ENCODE peak calls at places on chromosome X, in six cellular contexts. D is NCI-H1105; E is head of caudate nucleus; T is activated CD4-positive, CD25-positive, alpha-beta regulatory T cell; O is left lung; W is H9. Q is an unnamed sample.

GRCh38 chrX:16838202-16839066 is 31.7 kb downstream of the RBBP7 start:
- DNase-seq in D (no peak), O (no peak), E (peak), W (peak), T (no peak), Q (peak)

GRCh38 chrX:72045141-72045540 is 86.6 kb downstream of the RTL5 start:
- DNase-seq in O (no peak), W (no peak), T (no peak), D (no peak), E (no peak), Q (no peak)

GRCh38 chrX:10415704-10416001 is 204.7 kb downstream of the MID1 start:
- DNase-seq in O (no peak), E (no peak), D (no peak), W (no peak), T (no peak), Q (no peak)

GRCh38 chrX:140764401-140764919 is 54.9 kb downstream of the LINC00632 start:
- DNase-seq in E (peak), W (peak), T (no peak), D (no peak), O (peak), Q (no peak)

GRCh38 chrX:16822723-16823122 is 36.5 kb downstream of the TXLNG start:
- DNase-seq in W (no peak), T (no peak), E (no peak), D (no peak), O (no peak), Q (no peak)

GRCh38 chrX:10310502-10310901 is 153.7 kb downstream of the CLCN4 start:
- DNase-seq in D (no peak), O (no peak), W (no peak), E (no peak), T (no peak), Q (no peak)

GRCh38 chrX:123779908-123780396 is 47.1 kb upstream of the THOC2 start:
- DNase-seq in T (no peak), O (no peak), D (no peak), W (no peak), E (no peak), Q (no peak)

GRCh38 chrX:20620301-20620700 is 353.6 kb upstream of the RPS6KA3 start:
- DNase-seq in E (no peak), O (no peak), D (no peak), W (no peak), T (no peak), Q (no peak)

GRCh38 chrX:153776611-153777045 is 4.2 kb upstream of the SRPK3 start:
- DNase-seq in W (no peak), T (no peak), E (peak), D (no peak), O (no peak), Q (peak)

GRCh38 chrX:111411591-111412371 is at the start of gene DCX:
- DNase-seq in O (no peak), W (peak), D (no peak), E (no peak), T (no peak), Q (no peak)

GRCh38 chrX:96688789-96689188 is 4.1 kb downstream of the DIAPH2 start:
- DNase-seq in E (no peak), O (no peak), T (no peak), W (no peak), D (no peak), Q (no peak)

GRCh38 chrX:85109235-85109634 is 105.6 kb downstream of the APOOL start:
- DNase-seq in D (no peak), T (no peak), W (peak), O (no peak), E (no peak), Q (no peak)

GRCh38 chrX:68822641-68823410 is 6.0 kb upstream of the EFNB1 start:
- DNase-seq in W (peak), D (no peak), O (no peak), T (no peak), E (no peak), Q (no peak)

GRCh38 chrX:44228621-44229020 is 114.9 kb downstream of the EFHC2 start:
- DNase-seq in D (no peak), O (no peak), E (no peak), W (no peak), T (no peak), Q (no peak)

GRCh38 chrX:20388594-20388993 is 121.9 kb upstream of the RPS6KA3 start:
- DNase-seq in T (no peak), D (no peak), E (no peak), W (no peak), O (no peak), Q (no peak)

GRCh38 chrX:129875669-129876068 is 30.3 kb upstream of the UTP14A start:
- DNase-seq in W (no peak), O (no peak), E (no peak), T (no peak), D (no peak), Q (no peak)

GRCh38 chrX:136059350-136059749 is 74.1 kb downstream of the SLC9A6 start:
- DNase-seq in W (no peak), O (no peak), D (no peak), T (no peak), E (no peak), Q (no peak)